ENCODE peak calls at places on chromosome 11, in ten cellular contexts. C is iris pigment epithelial cell; J is Right ventricle myocardium superior; I is germinal center; A is NCI-H2029 treated with DMSO at 0.1 percent for 48 hours; Q is right cardiac atrium; H is ecto neural progenitor cell; O is heart right ventricle; X is fibroblast of the conjunctiva; V is activated T-cell treated with anti-CD3 and anti-CD28 coated beads, Interleukin-2, amount 50 U/mL, for 24 hours. M is an unnamed sample.

GRCh38 chr11:128553662-128554392 is 33.5 kb downstream of the ETS1 start:
- DNase-seq in C (peak), J (no peak), I (no peak), A (no peak), Q (no peak), H (no peak), O (peak), X (peak), V (no peak), M (no peak)

GRCh38 chr11:122044086-122044485 is 71.9 kb downstream of the BLID start:
- DNase-seq in C (no peak), J (no peak), I (no peak), A (no peak), Q (no peak), H (no peak), O (no peak), X (no peak), V (no peak), M (no peak)

GRCh38 chr11:119516060-119516459 is 93.1 kb upstream of the THY1 start:
- DNase-seq in C (no peak), J (no peak), I (no peak), A (no peak), Q (no peak), H (no peak), O (no peak), X (no peak), V (no peak), M (no peak)

GRCh38 chr11:18588297-18589252 is at the start of gene UEVLD:
- DNase-seq in C (peak), J (peak), I (peak), A (no peak), Q (peak), H (peak), O (peak), X (peak), V (peak), M (peak)

GRCh38 chr11:76885390-76886097 is 24.8 kb downstream of the ACER3 start:
- DNase-seq in C (peak), J (no peak), I (no peak), A (no peak), Q (peak), H (no peak), O (peak), X (no peak), V (no peak), M (no peak)

GRCh38 chr11:32110795-32111194 is 19.9 kb downstream of the RCN1 start:
- DNase-seq in C (no peak), J (no peak), I (no peak), A (no peak), Q (no peak), H (no peak), O (no peak), X (no peak), V (no peak), M (no peak)

GRCh38 chr11:65424200-65425104 is 1.9 kb downstream of the NEAT1 start:
- DNase-seq in C (peak), J (peak), I (no peak), A (no peak), Q (peak), H (no peak), O (peak), X (no peak), V (peak), M (peak)

GRCh38 chr11:83035070-83035854 is 36.4 kb downstream of the RAB30 start:
- DNase-seq in C (no peak), J (no peak), I (peak), A (no peak), Q (no peak), H (no peak), O (no peak), X (no peak), V (no peak), M (no peak)

GRCh38 chr11:94030059-94030458 is 8.9 kb downstream of the HEPHL1 start:
- DNase-seq in C (no peak), J (no peak), I (no peak), A (no peak), Q (no peak), H (no peak), O (no peak), X (no peak), V (no peak), M (no peak)

GRCh38 chr11:26993965-26994446 is at the start of gene FIBIN:
- DNase-seq in C (peak), J (peak), I (no peak), A (no peak), Q (peak), H (peak), O (peak), X (peak), V (no peak), M (no peak)

GRCh38 chr11:35721576-35722341 is 59.2 kb downstream of the TRIM44 start:
- DNase-seq in C (peak), J (no peak), I (peak), A (no peak), Q (no peak), H (no peak), O (no peak), X (no peak), V (no peak), M (no peak)

GRCh38 chr11:118322721-118323120 is 18.2 kb downstream of the CD3E start:
- DNase-seq in C (no peak), J (no peak), I (no peak), A (no peak), Q (no peak), H (no peak), O (no peak), X (no peak), V (no peak), M (no peak)